ENCODE peak calls at places on chromosomes 4 and X, in five cellular contexts. One of them, this sample, is unnamed.
A peak's percentile ranks its signal among the peaks of the same experiment; 100 is the strongest.

GRCh38 chrX:101668143-101668542 is 8.5 kb upstream of the ARMCX2 start:
- DNase-seq in CD4-positive, CD25-positive, alpha-beta regulatory T cell: no peak
- DNase-seq in Peyer's patch: no peak
- DNase-seq in lung: no peak
- DNase-seq in ovary: no peak
- DNase-seq in this sample: no peak

GRCh38 chr4:76301775-76302162 is 4.8 kb upstream of the STBD1 start:
- DNase-seq in CD4-positive, CD25-positive, alpha-beta regulatory T cell: no peak
- DNase-seq in Peyer's patch: no peak
- DNase-seq in lung: no peak
- DNase-seq in ovary: no peak
- DNase-seq in this sample: no peak

GRCh38 chr4:141807501-141807900 is 171.1 kb downstream of the IL15 start:
- DNase-seq in CD4-positive, CD25-positive, alpha-beta regulatory T cell: no peak
- DNase-seq in Peyer's patch: no peak
- DNase-seq in lung: no peak
- DNase-seq in ovary: no peak
- DNase-seq in this sample: no peak

GRCh38 chr4:108117473-108118182 is 51.1 kb downstream of the LEF1 start:
- DNase-seq in CD4-positive, CD25-positive, alpha-beta regulatory T cell: no peak
- DNase-seq in Peyer's patch: no peak
- DNase-seq in lung: no peak
- DNase-seq in ovary: no peak
- DNase-seq in this sample: no peak

GRCh38 chrX:73765776-73766465 is 202.9 kb downstream of the CHIC1 start:
- DNase-seq in CD4-positive, CD25-positive, alpha-beta regulatory T cell: no peak
- DNase-seq in Peyer's patch: no peak
- DNase-seq in lung: no peak
- DNase-seq in ovary: no peak
- DNase-seq in this sample: no peak

GRCh38 chr4:108559067-108559793 is 61.1 kb upstream of the RPL34 start:
- DNase-seq in CD4-positive, CD25-positive, alpha-beta regulatory T cell: no peak
- DNase-seq in Peyer's patch: no peak
- DNase-seq in lung: no peak
- DNase-seq in ovary: no peak
- DNase-seq in this sample: no peak

GRCh38 chrX:104343408-104344129 is 88.8 kb upstream of the ESX1 start:
- DNase-seq in CD4-positive, CD25-positive, alpha-beta regulatory T cell: peak; percentile 36
- DNase-seq in Peyer's patch: peak; percentile 34
- DNase-seq in lung: peak; percentile 52
- DNase-seq in ovary: no peak
- DNase-seq in this sample: no peak

GRCh38 chrX:150870487-150871340 is 27.8 kb downstream of the CD99L2 start:
- DNase-seq in CD4-positive, CD25-positive, alpha-beta regulatory T cell: no peak
- DNase-seq in Peyer's patch: no peak
- DNase-seq in lung: no peak
- DNase-seq in ovary: no peak
- DNase-seq in this sample: no peak

GRCh38 chr4:37646237-37646636 is 39.9 kb downstream of the RELL1 start:
- DNase-seq in CD4-positive, CD25-positive, alpha-beta regulatory T cell: no peak
- DNase-seq in Peyer's patch: no peak
- DNase-seq in lung: no peak
- DNase-seq in ovary: no peak
- DNase-seq in this sample: no peak

GRCh38 chr4:73687414-73687813 is 53.0 kb upstream of the CXCL8 start:
- DNase-seq in CD4-positive, CD25-positive, alpha-beta regulatory T cell: no peak
- DNase-seq in Peyer's patch: no peak
- DNase-seq in lung: no peak
- DNase-seq in ovary: no peak
- DNase-seq in this sample: no peak

GRCh38 chr4:8819019-8819418 is 52.6 kb downstream of the HMX1 start:
- DNase-seq in CD4-positive, CD25-positive, alpha-beta regulatory T cell: no peak
- DNase-seq in Peyer's patch: no peak
- DNase-seq in lung: no peak
- DNase-seq in ovary: no peak
- DNase-seq in this sample: no peak

GRCh38 chr4:537436-538264 is 38.4 kb downstream of the TMEM271 start:
- DNase-seq in CD4-positive, CD25-positive, alpha-beta regulatory T cell: no peak
- DNase-seq in Peyer's patch: peak; percentile 34
- DNase-seq in lung: no peak
- DNase-seq in ovary: no peak
- DNase-seq in this sample: no peak

GRCh38 chr4:136706942-136707341 is 825.4 kb downstream of the PCDH18 start:
- DNase-seq in CD4-positive, CD25-positive, alpha-beta regulatory T cell: no peak
- DNase-seq in Peyer's patch: no peak
- DNase-seq in lung: no peak
- DNase-seq in ovary: no peak
- DNase-seq in this sample: no peak

GRCh38 chr4:158722291-158722916 is 792 bp downstream of the PPID start:
- DNase-seq in CD4-positive, CD25-positive, alpha-beta regulatory T cell: peak; percentile 10
- DNase-seq in Peyer's patch: no peak
- DNase-seq in lung: no peak
- DNase-seq in ovary: no peak
- DNase-seq in this sample: no peak

GRCh38 chrX:78555401-78555980 is 103.6 kb downstream of the RTL3 start:
- DNase-seq in CD4-positive, CD25-positive, alpha-beta regulatory T cell: peak; percentile 39
- DNase-seq in Peyer's patch: no peak
- DNase-seq in lung: no peak
- DNase-seq in ovary: no peak
- DNase-seq in this sample: no peak

GRCh38 chr4:110477836-110478235 is 1.9 kb downstream of the ENPEP start:
- DNase-seq in CD4-positive, CD25-positive, alpha-beta regulatory T cell: no peak
- DNase-seq in Peyer's patch: no peak
- DNase-seq in lung: no peak
- DNase-seq in ovary: no peak
- DNase-seq in this sample: no peak

GRCh38 chr4:158250321-158250720 is 40.0 kb downstream of the TMEM144 start:
- DNase-seq in CD4-positive, CD25-positive, alpha-beta regulatory T cell: no peak
- DNase-seq in Peyer's patch: no peak
- DNase-seq in lung: no peak
- DNase-seq in ovary: no peak
- DNase-seq in this sample: no peak

GRCh38 chrX:106378616-106379015 is 210.5 kb downstream of the PWWP3B start:
- DNase-seq in CD4-positive, CD25-positive, alpha-beta regulatory T cell: no peak
- DNase-seq in Peyer's patch: no peak
- DNase-seq in lung: no peak
- DNase-seq in ovary: no peak
- DNase-seq in this sample: no peak

GRCh38 chr4:77045490-77045889 is 30.3 kb downstream of the CCNI start:
- DNase-seq in CD4-positive, CD25-positive, alpha-beta regulatory T cell: no peak
- DNase-seq in Peyer's patch: no peak
- DNase-seq in lung: no peak
- DNase-seq in ovary: no peak
- DNase-seq in this sample: no peak

GRCh38 chrX:267771-268261 is 13.4 kb upstream of the PLCXD1 start:
- DNase-seq in CD4-positive, CD25-positive, alpha-beta regulatory T cell: no peak
- DNase-seq in Peyer's patch: no peak
- DNase-seq in lung: no peak
- DNase-seq in ovary: peak; percentile 23
- DNase-seq in this sample: peak; percentile 52

GRCh38 chr4:13970349-13970748 is 342.8 kb upstream of the BOD1L1 start:
- DNase-seq in CD4-positive, CD25-positive, alpha-beta regulatory T cell: no peak
- DNase-seq in Peyer's patch: no peak
- DNase-seq in lung: no peak
- DNase-seq in ovary: no peak
- DNase-seq in this sample: no peak

GRCh38 chr4:151660676-151661075 is 100.1 kb downstream of the GATB start:
- DNase-seq in CD4-positive, CD25-positive, alpha-beta regulatory T cell: no peak
- DNase-seq in Peyer's patch: no peak
- DNase-seq in lung: no peak
- DNase-seq in ovary: no peak
- DNase-seq in this sample: no peak

GRCh38 chr4:81722229-81722900 is 250.7 kb upstream of the RASGEF1B start:
- DNase-seq in CD4-positive, CD25-positive, alpha-beta regulatory T cell: no peak
- DNase-seq in Peyer's patch: peak; percentile 53
- DNase-seq in lung: no peak
- DNase-seq in ovary: no peak
- DNase-seq in this sample: no peak

GRCh38 chrX:27765718-27766117 is 42.1 kb upstream of the MAGEB10 start:
- DNase-seq in CD4-positive, CD25-positive, alpha-beta regulatory T cell: no peak
- DNase-seq in Peyer's patch: no peak
- DNase-seq in lung: no peak
- DNase-seq in ovary: no peak
- DNase-seq in this sample: no peak

GRCh38 chrX:103503163-103503852 is 16.0 kb downstream of the RAB40A start:
- DNase-seq in CD4-positive, CD25-positive, alpha-beta regulatory T cell: no peak
- DNase-seq in Peyer's patch: no peak
- DNase-seq in lung: no peak
- DNase-seq in ovary: no peak
- DNase-seq in this sample: no peak

GRCh38 chr4:185709802-185710486 is 102.0 kb downstream of the SORBS2 start:
- DNase-seq in CD4-positive, CD25-positive, alpha-beta regulatory T cell: no peak
- DNase-seq in Peyer's patch: no peak
- DNase-seq in lung: no peak
- DNase-seq in ovary: no peak
- DNase-seq in this sample: no peak

GRCh38 chr4:139712882-139713281 is 47.3 kb downstream of the MGST2 start:
- DNase-seq in CD4-positive, CD25-positive, alpha-beta regulatory T cell: no peak
- DNase-seq in Peyer's patch: no peak
- DNase-seq in lung: no peak
- DNase-seq in ovary: no peak
- DNase-seq in this sample: no peak

GRCh38 chr4:94746746-94747145 is 11.0 kb upstream of the BMPR1B start:
- DNase-seq in CD4-positive, CD25-positive, alpha-beta regulatory T cell: no peak
- DNase-seq in Peyer's patch: no peak
- DNase-seq in lung: no peak
- DNase-seq in ovary: no peak
- DNase-seq in this sample: no peak

GRCh38 chrX:135411893-135412292 is 9.9 kb upstream of the SMIM10L2A start:
- DNase-seq in CD4-positive, CD25-positive, alpha-beta regulatory T cell: no peak
- DNase-seq in Peyer's patch: no peak
- DNase-seq in lung: no peak
- DNase-seq in ovary: no peak
- DNase-seq in this sample: no peak

GRCh38 chr4:151099976-151100417 is 569 bp downstream of the RPS3A start:
- DNase-seq in CD4-positive, CD25-positive, alpha-beta regulatory T cell: no peak
- DNase-seq in Peyer's patch: no peak
- DNase-seq in lung: no peak
- DNase-seq in ovary: no peak
- DNase-seq in this sample: no peak

GRCh38 chr4:182799515-182800215 is 117.5 kb downstream of the DCTD start:
- DNase-seq in CD4-positive, CD25-positive, alpha-beta regulatory T cell: no peak
- DNase-seq in Peyer's patch: no peak
- DNase-seq in lung: no peak
- DNase-seq in ovary: no peak
- DNase-seq in this sample: no peak

GRCh38 chr4:67122029-67122428 is 423.3 kb downstream of the CENPC start:
- DNase-seq in CD4-positive, CD25-positive, alpha-beta regulatory T cell: no peak
- DNase-seq in Peyer's patch: no peak
- DNase-seq in lung: no peak
- DNase-seq in ovary: no peak
- DNase-seq in this sample: no peak

GRCh38 chr4:138401330-138401729 is 159.2 kb upstream of the SLC7A11 start:
- DNase-seq in CD4-positive, CD25-positive, alpha-beta regulatory T cell: no peak
- DNase-seq in Peyer's patch: no peak
- DNase-seq in lung: no peak
- DNase-seq in ovary: peak; percentile 58
- DNase-seq in this sample: no peak

GRCh38 chrX:4240541-4241194 is 527.2 kb upstream of the PRKX start:
- DNase-seq in CD4-positive, CD25-positive, alpha-beta regulatory T cell: peak; percentile 46
- DNase-seq in Peyer's patch: no peak
- DNase-seq in lung: no peak
- DNase-seq in ovary: no peak
- DNase-seq in this sample: no peak

GRCh38 chr4:148079945-148080344 is 348.1 kb downstream of the ARHGAP10 start:
- DNase-seq in CD4-positive, CD25-positive, alpha-beta regulatory T cell: no peak
- DNase-seq in Peyer's patch: no peak
- DNase-seq in lung: no peak
- DNase-seq in ovary: no peak
- DNase-seq in this sample: no peak
- H3K36me3 ChIP-seq in CD4-positive, CD25-positive, alpha-beta regulatory T cell: peaks cover 45% of the 10 kb centered on the region
- H3K36me3 ChIP-seq in Peyer's patch: no peaks in the 10 kb centered on the region
- H3K36me3 ChIP-seq in lung: peaks cover 28% of the 10 kb centered on the region
- H3K36me3 ChIP-seq in ovary: no peaks in the 10 kb centered on the region
- H3K36me3 ChIP-seq in this sample: peaks cover 35% of the 10 kb centered on the region

DNA sequence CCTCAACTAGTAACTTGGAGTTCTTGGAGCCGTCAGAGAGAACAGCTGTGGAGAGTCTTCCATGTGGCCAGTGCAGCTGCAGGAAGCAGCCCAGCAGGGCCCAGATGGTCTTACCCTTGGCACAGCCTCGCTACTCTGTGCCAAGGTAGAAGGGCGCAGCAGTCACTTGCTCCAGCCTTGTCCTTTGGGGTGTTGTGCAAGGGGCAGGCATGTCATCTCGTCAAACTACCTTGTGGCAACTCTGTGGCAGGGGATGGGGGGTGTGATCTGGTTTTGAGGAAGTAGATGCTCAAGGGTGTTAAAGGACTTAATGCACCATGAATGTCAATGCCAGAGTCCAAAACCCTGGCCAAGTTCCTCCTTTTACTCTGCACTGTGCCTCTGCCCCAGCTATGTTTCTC is 34.2 kb upstream of the TBC1D14 start:
- DNase-seq in CD4-positive, CD25-positive, alpha-beta regulatory T cell: no peak
- DNase-seq in Peyer's patch: no peak
- DNase-seq in lung: peak; percentile 51
- DNase-seq in ovary: no peak
- DNase-seq in this sample: no peak
- H3K36me3 ChIP-seq in CD4-positive, CD25-positive, alpha-beta regulatory T cell: peaks cover 69% of the 10 kb centered on the region
- H3K36me3 ChIP-seq in Peyer's patch: no peaks in the 10 kb centered on the region
- H3K36me3 ChIP-seq in lung: peaks cover 18% of the 10 kb centered on the region
- H3K36me3 ChIP-seq in ovary: no peaks in the 10 kb centered on the region
- H3K36me3 ChIP-seq in this sample: peaks cover 86% of the 10 kb centered on the region

DNA sequence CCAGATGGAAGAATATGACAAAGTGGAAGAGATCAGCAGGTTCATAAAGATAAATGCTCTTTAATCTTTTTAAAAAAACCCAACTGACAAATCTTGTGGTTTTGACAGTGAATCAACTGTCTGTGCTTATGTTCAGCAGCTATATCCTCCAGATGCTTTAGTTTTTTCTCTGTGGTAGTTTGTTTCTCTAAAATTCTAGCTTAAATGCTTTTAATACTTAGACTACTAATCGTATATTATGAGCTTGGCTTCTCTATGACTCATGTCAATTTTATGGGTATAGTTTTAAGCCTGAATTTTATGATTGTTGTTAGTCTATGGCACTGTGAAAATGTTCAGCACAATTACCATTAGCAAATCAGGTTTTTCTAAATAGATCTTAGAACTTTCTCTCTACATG is 13.0 kb downstream of the HHIP start:
- DNase-seq in CD4-positive, CD25-positive, alpha-beta regulatory T cell: no peak
- DNase-seq in Peyer's patch: no peak
- DNase-seq in lung: no peak
- DNase-seq in ovary: no peak
- DNase-seq in this sample: no peak
- H3K36me3 ChIP-seq in CD4-positive, CD25-positive, alpha-beta regulatory T cell: no peaks in the 10 kb centered on the region
- H3K36me3 ChIP-seq in Peyer's patch: no peaks in the 10 kb centered on the region
- H3K36me3 ChIP-seq in lung: no peaks in the 10 kb centered on the region
- H3K36me3 ChIP-seq in ovary: no peaks in the 10 kb centered on the region
- H3K36me3 ChIP-seq in this sample: no peaks in the 10 kb centered on the region

DNA sequence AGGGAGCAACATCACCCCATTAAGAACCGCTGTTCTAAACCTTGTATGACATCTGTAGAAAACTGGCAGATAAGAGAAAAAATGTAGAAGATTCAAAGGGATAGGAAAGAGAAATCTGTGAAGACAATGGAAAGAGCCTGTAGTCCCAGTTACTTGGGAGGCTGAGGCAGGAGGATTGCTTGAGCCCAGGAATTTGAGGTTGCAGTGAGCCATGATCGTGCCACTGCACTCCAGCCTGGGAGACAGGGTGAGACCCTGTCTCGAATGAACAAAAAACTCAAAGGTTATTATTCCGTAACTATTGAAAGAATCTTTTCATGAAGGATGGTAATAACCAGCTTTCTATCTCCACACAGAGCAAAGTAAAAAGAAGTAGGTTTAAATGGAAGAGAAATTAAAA is 1.6 kb upstream of the CLCN4 start:
- DNase-seq in CD4-positive, CD25-positive, alpha-beta regulatory T cell: no peak
- DNase-seq in Peyer's patch: no peak
- DNase-seq in lung: no peak
- DNase-seq in ovary: no peak
- DNase-seq in this sample: no peak
- H3K36me3 ChIP-seq in CD4-positive, CD25-positive, alpha-beta regulatory T cell: no peaks in the 10 kb centered on the region
- H3K36me3 ChIP-seq in Peyer's patch: no peaks in the 10 kb centered on the region
- H3K36me3 ChIP-seq in lung: no peaks in the 10 kb centered on the region
- H3K36me3 ChIP-seq in ovary: no peaks in the 10 kb centered on the region
- H3K36me3 ChIP-seq in this sample: no peaks in the 10 kb centered on the region

This sample was measured in right atrium auricular region.